ENCODE peak calls at places on chromosomes 16 and 17, in five cellular contexts. One of them, this sample, is unnamed. For H3K27me3, the result is how much of the 10 kb centered on the place peaks cover.

GRCh38 chr16:73565263-73565662 is 517.3 kb upstream of the ZFHX3 start:
- DNase-seq in H1: no peak
- DNase-seq in hepatocyte: no peak
- DNase-seq in PC-3: peak
- DNase-seq in PC-9: no peak
- DNase-seq in this sample: peak

GRCh38 chr16:56866955-56867830 is 2.2 kb downstream of the SLC12A3 start:
- DNase-seq in H1: no peak
- DNase-seq in hepatocyte: peak
- DNase-seq in PC-3: peak
- DNase-seq in PC-9: peak
- DNase-seq in this sample: peak

GRCh38 chr17:73480740-73481139 is 163.5 kb downstream of the SDK2 start:
- DNase-seq in H1: no peak
- DNase-seq in hepatocyte: no peak
- DNase-seq in PC-3: no peak
- DNase-seq in PC-9: no peak
- DNase-seq in this sample: no peak

GRCh38 chr16:354286-354881 is 1.9 kb upstream of the AXIN1 start:
- DNase-seq in H1: no peak
- DNase-seq in hepatocyte: no peak
- DNase-seq in PC-3: no peak
- DNase-seq in PC-9: no peak
- DNase-seq in this sample: no peak

GRCh38 chr17:39196820-39197331 is 593 bp downstream of the CACNB1 start:
- DNase-seq in H1: no peak
- DNase-seq in hepatocyte: peak
- DNase-seq in PC-3: peak
- DNase-seq in PC-9: no peak
- DNase-seq in this sample: no peak

GRCh38 chr17:82964851-82965341 is 114.5 kb upstream of the METRNL start:
- DNase-seq in H1: no peak
- DNase-seq in hepatocyte: no peak
- DNase-seq in PC-3: no peak
- DNase-seq in PC-9: no peak
- DNase-seq in this sample: no peak

GRCh38 chr17:80850817-80851216 is 140.8 kb upstream of the CHMP6 start:
- DNase-seq in H1: no peak
- DNase-seq in hepatocyte: no peak
- DNase-seq in PC-3: no peak
- DNase-seq in PC-9: no peak
- DNase-seq in this sample: peak

GRCh38 chr17:71741836-71742235 is 379.0 kb upstream of the SOX9 start:
- DNase-seq in H1: no peak
- DNase-seq in hepatocyte: no peak
- DNase-seq in PC-3: no peak
- DNase-seq in PC-9: no peak
- DNase-seq in this sample: no peak

GRCh38 chr17:48568499-48569259 is 9.5 kb downstream of the HOXB4 start:
- DNase-seq in H1: no peak
- DNase-seq in hepatocyte: no peak
- DNase-seq in PC-3: no peak
- DNase-seq in PC-9: no peak
- DNase-seq in this sample: peak

GRCh38 chr17:55238931-55239297 is 25.8 kb upstream of the HLF start:
- DNase-seq in H1: no peak
- DNase-seq in hepatocyte: peak
- DNase-seq in PC-3: no peak
- DNase-seq in PC-9: no peak
- DNase-seq in this sample: no peak

GRCh38 chr16:81486555-81487061 is 42.0 kb downstream of the CMIP start:
- DNase-seq in H1: no peak
- DNase-seq in hepatocyte: no peak
- DNase-seq in PC-3: no peak
- DNase-seq in PC-9: no peak
- DNase-seq in this sample: peak

GRCh38 chr17:74465378-74466110 is 890 bp upstream of the CD300A start:
- DNase-seq in H1: no peak
- DNase-seq in hepatocyte: no peak
- DNase-seq in PC-3: no peak
- DNase-seq in PC-9: no peak
- DNase-seq in this sample: no peak

GRCh38 chr17:43367588-43368242 is 31.1 kb upstream of the ARL4D start:
- DNase-seq in H1: no peak
- DNase-seq in hepatocyte: peak
- DNase-seq in PC-3: peak
- DNase-seq in PC-9: peak
- DNase-seq in this sample: peak

GRCh38 chr17:1511756-1512321 is 4.6 kb downstream of the INPP5K start:
- DNase-seq in H1: no peak
- DNase-seq in hepatocyte: no peak
- DNase-seq in PC-3: no peak
- DNase-seq in PC-9: no peak
- DNase-seq in this sample: no peak

GRCh38 chr16:88469615-88470395 is 16.7 kb downstream of the ZFPM1 start:
- DNase-seq in H1: no peak
- DNase-seq in hepatocyte: no peak
- DNase-seq in PC-3: no peak
- DNase-seq in PC-9: no peak
- DNase-seq in this sample: no peak

GRCh38 chr17:30716461-30717289 is 107.8 kb downstream of the CRLF3 start:
- DNase-seq in H1: no peak
- DNase-seq in hepatocyte: no peak
- DNase-seq in PC-3: no peak
- DNase-seq in PC-9: no peak
- DNase-seq in this sample: peak

DNA sequence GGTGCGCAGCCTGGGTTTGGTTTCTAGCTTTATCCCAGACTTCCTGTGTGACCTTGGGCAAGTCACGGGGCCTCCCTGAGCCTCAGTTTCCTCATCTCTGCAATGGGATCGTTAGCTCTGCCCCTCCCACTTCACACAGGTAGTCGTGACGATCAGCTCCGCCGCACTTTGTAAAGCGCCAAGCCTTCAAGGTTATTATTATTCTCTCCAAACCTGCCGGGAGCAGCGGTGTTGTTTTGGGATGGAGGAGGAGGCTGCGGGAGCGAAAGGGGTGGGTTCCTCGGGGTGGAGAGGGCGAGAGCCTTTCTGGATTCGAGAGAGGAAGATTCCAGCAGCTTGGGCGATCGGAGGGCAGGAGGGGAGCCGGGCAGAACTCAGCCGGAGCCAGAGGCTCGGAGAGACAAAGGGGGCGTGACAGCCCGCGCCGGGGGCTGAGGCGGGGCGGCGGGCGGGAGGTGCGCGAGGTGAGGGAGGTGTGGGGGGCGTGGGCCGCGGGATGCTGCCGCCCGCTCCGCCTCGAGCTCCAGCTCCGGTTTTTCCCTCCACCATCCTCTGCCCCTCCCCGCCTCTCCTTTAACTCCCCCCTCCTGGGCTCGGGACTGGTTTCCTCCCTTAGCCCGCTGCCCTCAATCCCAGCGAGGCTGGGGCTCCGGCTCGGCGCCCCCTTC is at the start of gene EFNB3:
- DNase-seq in H1: no peak
- DNase-seq in hepatocyte: peak
- DNase-seq in PC-3: peak
- DNase-seq in PC-9: no peak
- DNase-seq in this sample: peak
- TF ChIP-seq EZH2 in H1: no peak
- TF ChIP-seq EZH2 in hepatocyte: no peak
- TF ChIP-seq EZH2 in PC-3: no peak
- TF ChIP-seq EZH2 in PC-9: no peak
- TF ChIP-seq EZH2 in this sample: peak

GRCh38 chr17:79216826-79217225 is 142.2 kb downstream of the ENGASE start:
- DNase-seq in H1: no peak
- DNase-seq in hepatocyte: no peak
- DNase-seq in PC-3: no peak
- DNase-seq in PC-9: no peak
- DNase-seq in this sample: no peak
- H3K27me3 ChIP-seq in H1: under half
- H3K27me3 ChIP-seq in hepatocyte: under half
- H3K27me3 ChIP-seq in PC-3: half or more
- H3K27me3 ChIP-seq in PC-9: half or more
- H3K27me3 ChIP-seq in this sample: under half

GRCh38 chr17:17726721-17727060 is 45.4 kb downstream of the RAI1 start:
- DNase-seq in H1: no peak
- DNase-seq in hepatocyte: no peak
- DNase-seq in PC-3: no peak
- DNase-seq in PC-9: no peak
- DNase-seq in this sample: no peak

GRCh38 chr17:17728550-17729251 is 47.4 kb downstream of the RAI1 start:
- DNase-seq in H1: no peak
- DNase-seq in hepatocyte: no peak
- DNase-seq in PC-3: peak
- DNase-seq in PC-9: peak
- DNase-seq in this sample: peak

GRCh38 chr17:17725853-17726720 is 44.8 kb downstream of the RAI1 start:
- DNase-seq in H1: no peak
- DNase-seq in hepatocyte: no peak
- DNase-seq in PC-3: no peak
- DNase-seq in PC-9: no peak
- DNase-seq in this sample: no peak

GRCh38 chr17:17724991-17725852 is 44.0 kb downstream of the RAI1 start:
- DNase-seq in H1: no peak
- DNase-seq in hepatocyte: no peak
- DNase-seq in PC-3: no peak
- DNase-seq in PC-9: no peak
- DNase-seq in this sample: no peak

DNA sequence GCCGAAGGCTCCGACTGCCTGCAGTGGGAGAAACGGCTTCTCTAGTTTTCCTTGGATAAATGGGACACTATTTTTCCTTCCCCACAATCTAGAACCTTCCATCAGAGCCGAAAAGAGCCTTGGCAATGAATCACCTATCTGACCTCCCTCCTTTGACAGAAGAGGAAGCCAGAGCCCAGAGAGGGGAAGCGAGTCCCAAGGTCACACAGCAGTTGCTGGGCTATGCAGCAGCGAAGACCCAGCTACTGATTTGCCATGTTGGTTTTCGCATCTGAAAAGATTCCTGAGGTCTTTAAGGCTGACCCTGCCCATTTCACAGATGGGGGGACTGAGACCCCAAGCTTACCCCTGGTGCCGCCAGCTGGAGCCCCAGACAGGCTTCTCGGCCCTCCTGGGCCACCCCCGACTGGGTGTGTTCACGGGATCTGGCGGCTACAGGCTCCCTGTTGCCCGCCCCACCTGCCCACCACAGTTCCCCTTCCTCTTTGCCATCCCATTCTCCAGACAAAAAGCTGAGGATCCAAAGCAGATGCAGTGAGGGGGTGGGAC is 45.9 kb downstream of the RAI1 start:
- DNase-seq in H1: no peak
- DNase-seq in hepatocyte: no peak
- DNase-seq in PC-3: no peak
- DNase-seq in PC-9: no peak
- DNase-seq in this sample: no peak
- TF ChIP-seq EZH2 in H1: no peak
- TF ChIP-seq EZH2 in hepatocyte: no peak
- TF ChIP-seq EZH2 in PC-3: no peak
- TF ChIP-seq EZH2 in PC-9: no peak
- TF ChIP-seq EZH2 in this sample: no peak

DNA sequence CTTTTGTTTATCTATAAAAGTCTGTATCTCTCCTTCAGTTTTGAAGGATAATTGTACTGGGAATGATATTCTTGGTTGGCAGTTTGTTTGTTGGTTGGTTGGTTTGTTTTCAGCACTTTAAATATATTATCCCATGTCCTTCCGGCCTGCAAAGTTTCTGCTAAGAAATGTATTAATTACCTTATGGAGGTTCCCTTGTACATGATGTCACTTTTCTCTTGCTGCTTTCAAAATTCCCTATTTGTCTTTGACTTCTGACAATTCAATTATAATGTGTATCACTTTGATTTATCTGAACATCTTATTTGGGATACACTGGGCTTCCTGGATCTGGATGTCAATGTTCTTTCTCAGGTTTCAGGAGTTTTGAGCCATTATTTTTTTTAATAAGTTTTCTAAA is 4.1 kb upstream of the KRT34 start:
- DNase-seq in H1: no peak
- DNase-seq in hepatocyte: no peak
- DNase-seq in PC-3: no peak
- DNase-seq in PC-9: no peak
- DNase-seq in this sample: no peak
- H3K27me3 ChIP-seq in H1: under half
- H3K27me3 ChIP-seq in hepatocyte: under half
- H3K27me3 ChIP-seq in PC-3: under half
- H3K27me3 ChIP-seq in PC-9: under half
- H3K27me3 ChIP-seq in this sample: under half

GRCh38 chr17:79800325-79801155 is 3.7 kb upstream of the CBX8 start:
- DNase-seq in H1: no peak
- DNase-seq in hepatocyte: peak
- DNase-seq in PC-3: peak
- DNase-seq in PC-9: peak
- DNase-seq in this sample: peak
- TF ChIP-seq EZH2 in H1: no peak
- TF ChIP-seq EZH2 in hepatocyte: peak
- TF ChIP-seq EZH2 in PC-3: no peak
- TF ChIP-seq EZH2 in PC-9: no peak
- TF ChIP-seq EZH2 in this sample: peak

GRCh38 chr17:56678249-56679144 is 85.0 kb downstream of the NOG start:
- DNase-seq in H1: no peak
- DNase-seq in hepatocyte: peak
- DNase-seq in PC-3: no peak
- DNase-seq in PC-9: no peak
- DNase-seq in this sample: no peak

GRCh38 chr17:56680676-56681075 is 87.2 kb downstream of the NOG start:
- DNase-seq in H1: no peak
- DNase-seq in hepatocyte: no peak
- DNase-seq in PC-3: peak
- DNase-seq in PC-9: no peak
- DNase-seq in this sample: no peak

GRCh38 chr17:56679148-56679766 is 85.8 kb downstream of the NOG start:
- DNase-seq in H1: no peak
- DNase-seq in hepatocyte: peak
- DNase-seq in PC-3: peak
- DNase-seq in PC-9: no peak
- DNase-seq in this sample: peak

GRCh38 chr17:56679767-56680422 is 86.4 kb downstream of the NOG start:
- DNase-seq in H1: no peak
- DNase-seq in hepatocyte: no peak
- DNase-seq in PC-3: peak
- DNase-seq in PC-9: peak
- DNase-seq in this sample: peak

DNA sequence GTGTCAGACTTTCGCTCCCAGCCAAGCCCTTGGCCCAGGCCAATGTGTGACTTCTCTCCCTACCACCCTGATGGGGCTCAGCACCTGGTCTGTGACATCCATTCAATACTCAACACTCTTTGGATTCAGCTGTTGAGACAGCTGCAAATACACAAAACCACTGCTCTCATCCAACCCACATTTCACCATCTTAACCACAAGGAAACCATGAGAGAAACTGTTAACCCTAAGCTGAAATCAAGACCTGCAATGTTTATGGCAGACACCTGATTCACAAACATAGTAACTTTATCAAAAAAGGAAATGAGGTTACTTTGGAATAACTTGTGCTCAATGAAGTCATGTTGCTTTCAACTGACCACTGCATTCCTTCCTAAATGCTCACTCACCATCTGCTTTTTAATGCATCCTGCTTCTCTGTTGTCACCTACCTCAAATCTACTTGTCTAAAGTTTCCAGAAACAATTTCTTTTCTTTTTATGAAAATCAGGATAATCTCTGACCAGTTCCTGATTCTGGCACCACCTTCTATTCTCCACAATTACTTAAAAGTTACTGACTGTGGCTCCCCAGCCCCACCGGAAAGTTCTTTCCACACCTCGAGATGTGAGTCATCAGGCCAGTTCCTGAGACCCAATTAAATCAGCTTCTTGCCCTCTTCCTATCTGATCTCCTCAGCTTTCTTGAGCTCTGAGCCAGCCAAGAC is 88.2 kb downstream of the NOG start:
- DNase-seq in H1: no peak
- DNase-seq in hepatocyte: peak
- DNase-seq in PC-3: peak
- DNase-seq in PC-9: peak
- DNase-seq in this sample: peak
- H3K27me3 ChIP-seq in H1: under half
- H3K27me3 ChIP-seq in hepatocyte: under half
- H3K27me3 ChIP-seq in PC-3: under half
- H3K27me3 ChIP-seq in PC-9: under half
- H3K27me3 ChIP-seq in this sample: under half